ENCODE peak calls at places on chromosomes 5 and 9, in six cellular contexts. L is NCI-H1694 treated with DMSO at 0.1 percent for 48 hours, S is A549, E is AG09319, C is ecto neural progenitor cell, N is transverse colon. I is an unnamed sample.

GRCh38 chr5:56183507-56183906 is 49.6 kb downstream of the ANKRD55 start:
- DNase-seq in L (no peak), S (peak; percentile 66), E (peak; percentile 59), C (no peak), N (no peak), I (no peak)

GRCh38 chr5:170681013-170681433 is 102.5 kb upstream of the GABRP start:
- DNase-seq in L (no peak), S (peak; percentile 6), E (no peak), C (peak; percentile 80), N (no peak), I (no peak)

GRCh38 chr9:113617550-113617949 is 154.0 kb downstream of the RGS3 start:
- DNase-seq in L (no peak), S (no peak), E (no peak), C (no peak), N (no peak), I (no peak)

GRCh38 chr9:35510745-35511428 is 21.0 kb downstream of the RUSC2 start:
- DNase-seq in L (no peak), S (peak; percentile 97), E (peak; percentile 95), C (no peak), N (peak; percentile 59), I (no peak)

GRCh38 chr9:102185371-102185770 is 446.9 kb upstream of the GRIN3A start:
- DNase-seq in L (no peak), S (no peak), E (no peak), C (no peak), N (no peak), I (no peak)

GRCh38 chr5:90287031-90287430 is 122.5 kb downstream of the CETN3 start:
- DNase-seq in L (no peak), S (no peak), E (no peak), C (no peak), N (no peak), I (no peak)

GRCh38 chr9:92749934-92750315 is 14.7 kb downstream of the BICD2 start:
- DNase-seq in L (no peak), S (no peak), E (no peak), C (no peak), N (no peak), I (no peak)

GRCh38 chr9:134635431-134636141 is 6.0 kb upstream of the COL5A1 start:
- DNase-seq in L (no peak), S (no peak), E (no peak), C (no peak), N (no peak), I (no peak)

GRCh38 chr5:138068742-138069375 is 15.0 kb upstream of the WNT8A start:
- DNase-seq in L (peak; percentile 63), S (peak; percentile 85), E (peak; percentile 44), C (peak; percentile 64), N (peak; percentile 83), I (peak; percentile 83)

GRCh38 chr9:78982849-78983248 is 588.9 kb upstream of the TLE4 start:
- DNase-seq in L (no peak), S (no peak), E (no peak), C (no peak), N (no peak), I (no peak)

GRCh38 chr5:69024241-69024651 is 69.6 kb upstream of the SLC30A5 start:
- DNase-seq in L (peak; percentile 44), S (peak; percentile 69), E (no peak), C (peak; percentile 45), N (no peak), I (peak; percentile 30)

GRCh38 chr9:70130266-70130665 is 86.6 kb downstream of the MAMDC2 start:
- DNase-seq in L (no peak), S (no peak), E (no peak), C (no peak), N (no peak), I (no peak)

GRCh38 chr5:5409151-5409810 is 13.2 kb upstream of the ICE1 start:
- DNase-seq in L (no peak), S (peak; percentile 47), E (no peak), C (no peak), N (no peak), I (no peak)

GRCh38 chr5:93274291-93274690 is 306.7 kb downstream of the NR2F1-AS1 start:
- DNase-seq in L (no peak), S (no peak), E (no peak), C (no peak), N (no peak), I (no peak)

GRCh38 chr9:130128782-130129424 is 43.3 kb upstream of the NCS1 start:
- DNase-seq in L (no peak), S (no peak), E (peak; percentile 73), C (no peak), N (peak; percentile 39), I (peak; percentile 36)

GRCh38 chr9:14313951-14314423 is at the start of gene NFIB:
- DNase-seq in L (peak; percentile 52), S (peak; percentile 74), E (no peak), C (peak; percentile 52), N (peak; percentile 36), I (no peak)

GRCh38 chr9:21968331-21969010 is 25.7 kb downstream of the CDKN2A start:
- DNase-seq in L (no peak), S (no peak), E (no peak), C (peak; percentile 70), N (no peak), I (no peak)

GRCh38 chr5:147203208-147203607 is 31.6 kb upstream of the STK32A start:
- DNase-seq in L (no peak), S (no peak), E (no peak), C (no peak), N (no peak), I (no peak)

GRCh38 chr5:54671111-54671531 is 153.6 kb downstream of the SNX18 start:
- DNase-seq in L (no peak), S (no peak), E (no peak), C (no peak), N (no peak), I (no peak)

GRCh38 chr5:107670028-107670926 is 460 bp downstream of the EFNA5 start:
- DNase-seq in L (peak; percentile 7), S (peak; percentile 34), E (no peak), C (peak; percentile 54), N (peak; percentile 27), I (no peak)

GRCh38 chr9:33153666-33154065 is 13.5 kb downstream of the B4GALT1 start:
- DNase-seq in L (no peak), S (no peak), E (no peak), C (no peak), N (no peak), I (no peak)

GRCh38 chr5:59757442-59757841 is 136.1 kb downstream of the PDE4D start:
- DNase-seq in L (no peak), S (peak; percentile 81), E (no peak), C (no peak), N (no peak), I (no peak)

GRCh38 chr9:101428909-101429308 is 6.7 kb downstream of the ALDOB start:
- DNase-seq in L (no peak), S (no peak), E (no peak), C (no peak), N (no peak), I (no peak)

GRCh38 chr9:16074962-16075361 is 522.1 kb downstream of the CCDC171 start:
- DNase-seq in L (no peak), S (no peak), E (no peak), C (no peak), N (no peak), I (no peak)

GRCh38 chr9:78566948-78567675 is 270.2 kb downstream of the PSAT1 start:
- DNase-seq in L (no peak), S (no peak), E (no peak), C (peak; percentile 2), N (no peak), I (no peak)

GRCh38 chr9:14057347-14058077 is 256.4 kb downstream of the NFIB start:
- DNase-seq in L (no peak), S (no peak), E (no peak), C (no peak), N (no peak), I (no peak)

GRCh38 chr9:72772641-72773040 is 180.2 kb downstream of the ALDH1A1 start:
- DNase-seq in L (no peak), S (no peak), E (no peak), C (no peak), N (no peak), I (no peak)

GRCh38 chr5:171314728-171315385 is 5.8 kb downstream of the TLX3 start:
- DNase-seq in L (no peak), S (no peak), E (no peak), C (peak; percentile 64), N (no peak), I (no peak)

GRCh38 chr9:36716496-36716895 is 143.8 kb downstream of the MELK start:
- DNase-seq in L (no peak), S (no peak), E (no peak), C (no peak), N (no peak), I (no peak)

GRCh38 chr9:135644631-135645218 is 5.4 kb upstream of the GLT6D1 start:
- DNase-seq in L (no peak), S (no peak), E (no peak), C (no peak), N (no peak), I (no peak)